ENCODE peak calls at places on chromosomes 2 and 18, in ten cellular contexts. One of them, this sample, is unnamed.
A peak's percentile ranks its signal among the peaks of the same experiment; 100 is the strongest.

GRCh38 chr2:108304975-108305374 is 16.3 kb downstream of the SULT1C2 start:
- DNase-seq in right cardiac atrium: no peak
- DNase-seq in tibial artery: no peak
- DNase-seq in breast epithelium: no peak
- DNase-seq in uterus: no peak
- DNase-seq in left ventricle myocardium inferior: no peak
- DNase-seq in CD4-positive, alpha-beta memory T cell: no peak
- DNase-seq in colonic mucosa: no peak
- DNase-seq in vagina: no peak
- DNase-seq in iPS DF 6.9: no peak
- DNase-seq in this sample: no peak

GRCh38 chr2:36951574-36951973 is 14.8 kb downstream of the STRN start:
- DNase-seq in right cardiac atrium: no peak
- DNase-seq in tibial artery: no peak
- DNase-seq in breast epithelium: no peak
- DNase-seq in uterus: no peak
- DNase-seq in left ventricle myocardium inferior: no peak
- DNase-seq in CD4-positive, alpha-beta memory T cell: no peak
- DNase-seq in colonic mucosa: no peak
- DNase-seq in vagina: no peak
- DNase-seq in iPS DF 6.9: no peak
- DNase-seq in this sample: no peak

GRCh38 chr2:58644992-58645391 is 403.9 kb upstream of the FANCL start:
- DNase-seq in right cardiac atrium: no peak
- DNase-seq in tibial artery: no peak
- DNase-seq in breast epithelium: no peak
- DNase-seq in uterus: no peak
- DNase-seq in left ventricle myocardium inferior: no peak
- DNase-seq in CD4-positive, alpha-beta memory T cell: no peak
- DNase-seq in colonic mucosa: no peak
- DNase-seq in vagina: no peak
- DNase-seq in iPS DF 6.9: no peak
- DNase-seq in this sample: no peak

GRCh38 chr2:174820361-174820760 is 56.1 kb upstream of the CHRNA1 start:
- DNase-seq in right cardiac atrium: no peak
- DNase-seq in tibial artery: no peak
- DNase-seq in breast epithelium: no peak
- DNase-seq in uterus: no peak
- DNase-seq in left ventricle myocardium inferior: no peak
- DNase-seq in CD4-positive, alpha-beta memory T cell: no peak
- DNase-seq in colonic mucosa: no peak
- DNase-seq in vagina: no peak
- DNase-seq in iPS DF 6.9: no peak
- DNase-seq in this sample: no peak

GRCh38 chr2:111884592-111884964 is 585 bp upstream of the ANAPC1 start:
- DNase-seq in right cardiac atrium: peak; percentile 33
- DNase-seq in tibial artery: no peak
- DNase-seq in breast epithelium: no peak
- DNase-seq in uterus: no peak
- DNase-seq in left ventricle myocardium inferior: no peak
- DNase-seq in CD4-positive, alpha-beta memory T cell: no peak
- DNase-seq in colonic mucosa: no peak
- DNase-seq in vagina: no peak
- DNase-seq in iPS DF 6.9: no peak
- DNase-seq in this sample: no peak

GRCh38 chr18:6994053-6994452 is 123.5 kb downstream of the LAMA1 start:
- DNase-seq in right cardiac atrium: no peak
- DNase-seq in tibial artery: no peak
- DNase-seq in breast epithelium: no peak
- DNase-seq in uterus: no peak
- DNase-seq in left ventricle myocardium inferior: no peak
- DNase-seq in CD4-positive, alpha-beta memory T cell: no peak
- DNase-seq in colonic mucosa: no peak
- DNase-seq in vagina: no peak
- DNase-seq in iPS DF 6.9: no peak
- DNase-seq in this sample: no peak

GRCh38 chr2:168565112-168565511 is 109.0 kb downstream of the CERS6 start:
- DNase-seq in right cardiac atrium: no peak
- DNase-seq in tibial artery: no peak
- DNase-seq in breast epithelium: no peak
- DNase-seq in uterus: no peak
- DNase-seq in left ventricle myocardium inferior: no peak
- DNase-seq in CD4-positive, alpha-beta memory T cell: no peak
- DNase-seq in colonic mucosa: no peak
- DNase-seq in vagina: no peak
- DNase-seq in iPS DF 6.9: no peak
- DNase-seq in this sample: no peak

GRCh38 chr18:59848002-59848401 is 51.8 kb upstream of the PMAIP1 start:
- DNase-seq in right cardiac atrium: no peak
- DNase-seq in tibial artery: no peak
- DNase-seq in breast epithelium: no peak
- DNase-seq in uterus: no peak
- DNase-seq in left ventricle myocardium inferior: no peak
- DNase-seq in CD4-positive, alpha-beta memory T cell: no peak
- DNase-seq in colonic mucosa: no peak
- DNase-seq in vagina: no peak
- DNase-seq in iPS DF 6.9: no peak
- DNase-seq in this sample: no peak

GRCh38 chr2:46067501-46068292 is 229.5 kb upstream of the EPAS1 start:
- DNase-seq in right cardiac atrium: no peak
- DNase-seq in tibial artery: no peak
- DNase-seq in breast epithelium: no peak
- DNase-seq in uterus: no peak
- DNase-seq in left ventricle myocardium inferior: no peak
- DNase-seq in CD4-positive, alpha-beta memory T cell: no peak
- DNase-seq in colonic mucosa: no peak
- DNase-seq in vagina: no peak
- DNase-seq in iPS DF 6.9: no peak
- DNase-seq in this sample: no peak

GRCh38 chr2:19351499-19351898 is 6.9 kb downstream of the OSR1 start:
- DNase-seq in right cardiac atrium: peak; percentile 61
- DNase-seq in tibial artery: no peak
- DNase-seq in breast epithelium: no peak
- DNase-seq in uterus: no peak
- DNase-seq in left ventricle myocardium inferior: no peak
- DNase-seq in CD4-positive, alpha-beta memory T cell: no peak
- DNase-seq in colonic mucosa: no peak
- DNase-seq in vagina: no peak
- DNase-seq in iPS DF 6.9: no peak
- DNase-seq in this sample: no peak

GRCh38 chr18:51405683-51406477 is 208.4 kb upstream of the MEX3C start:
- DNase-seq in right cardiac atrium: no peak
- DNase-seq in tibial artery: no peak
- DNase-seq in breast epithelium: no peak
- DNase-seq in uterus: no peak
- DNase-seq in left ventricle myocardium inferior: no peak
- DNase-seq in CD4-positive, alpha-beta memory T cell: no peak
- DNase-seq in colonic mucosa: no peak
- DNase-seq in vagina: no peak
- DNase-seq in iPS DF 6.9: no peak
- DNase-seq in this sample: no peak

GRCh38 chr2:237859533-237860272 is at the start of gene RAMP1:
- DNase-seq in right cardiac atrium: peak; percentile 57
- DNase-seq in tibial artery: no peak
- DNase-seq in breast epithelium: no peak
- DNase-seq in uterus: peak; percentile 50
- DNase-seq in left ventricle myocardium inferior: no peak
- DNase-seq in CD4-positive, alpha-beta memory T cell: no peak
- DNase-seq in colonic mucosa: no peak
- DNase-seq in vagina: no peak
- DNase-seq in iPS DF 6.9: no peak
- DNase-seq in this sample: no peak

GRCh38 chr18:13320891-13321425 is 102.4 kb downstream of the LDLRAD4 start:
- DNase-seq in right cardiac atrium: peak; percentile 52
- DNase-seq in tibial artery: no peak
- DNase-seq in breast epithelium: no peak
- DNase-seq in uterus: no peak
- DNase-seq in left ventricle myocardium inferior: no peak
- DNase-seq in CD4-positive, alpha-beta memory T cell: no peak
- DNase-seq in colonic mucosa: no peak
- DNase-seq in vagina: no peak
- DNase-seq in iPS DF 6.9: no peak
- DNase-seq in this sample: no peak

GRCh38 chr18:60266558-60266957 is 106.0 kb downstream of the MC4R start:
- DNase-seq in right cardiac atrium: no peak
- DNase-seq in tibial artery: no peak
- DNase-seq in breast epithelium: no peak
- DNase-seq in uterus: no peak
- DNase-seq in left ventricle myocardium inferior: no peak
- DNase-seq in CD4-positive, alpha-beta memory T cell: no peak
- DNase-seq in colonic mucosa: no peak
- DNase-seq in vagina: no peak
- DNase-seq in iPS DF 6.9: no peak
- DNase-seq in this sample: no peak

GRCh38 chr18:78622251-78622953 is 357.2 kb upstream of the SALL3 start:
- DNase-seq in right cardiac atrium: no peak
- DNase-seq in tibial artery: peak; percentile 10
- DNase-seq in breast epithelium: no peak
- DNase-seq in uterus: no peak
- DNase-seq in left ventricle myocardium inferior: no peak
- DNase-seq in CD4-positive, alpha-beta memory T cell: no peak
- DNase-seq in colonic mucosa: no peak
- DNase-seq in vagina: no peak
- DNase-seq in iPS DF 6.9: no peak
- DNase-seq in this sample: no peak
- H3K9me3 ChIP-seq in right cardiac atrium: no peaks in the 10 kb centered on the region
- H3K9me3 ChIP-seq in tibial artery: no peaks in the 10 kb centered on the region
- H3K9me3 ChIP-seq in breast epithelium: peaks cover 32% of the 10 kb centered on the region
- H3K9me3 ChIP-seq in uterus: no peaks in the 10 kb centered on the region
- H3K9me3 ChIP-seq in left ventricle myocardium inferior: peaks cover 5% of the 10 kb centered on the region
- H3K9me3 ChIP-seq in CD4-positive, alpha-beta memory T cell: no peaks in the 10 kb centered on the region
- H3K9me3 ChIP-seq in colonic mucosa: no peaks in the 10 kb centered on the region
- H3K9me3 ChIP-seq in vagina: no peaks in the 10 kb centered on the region
- H3K9me3 ChIP-seq in iPS DF 6.9: no peaks in the 10 kb centered on the region
- H3K9me3 ChIP-seq in this sample: no peaks in the 10 kb centered on the region

DNA sequence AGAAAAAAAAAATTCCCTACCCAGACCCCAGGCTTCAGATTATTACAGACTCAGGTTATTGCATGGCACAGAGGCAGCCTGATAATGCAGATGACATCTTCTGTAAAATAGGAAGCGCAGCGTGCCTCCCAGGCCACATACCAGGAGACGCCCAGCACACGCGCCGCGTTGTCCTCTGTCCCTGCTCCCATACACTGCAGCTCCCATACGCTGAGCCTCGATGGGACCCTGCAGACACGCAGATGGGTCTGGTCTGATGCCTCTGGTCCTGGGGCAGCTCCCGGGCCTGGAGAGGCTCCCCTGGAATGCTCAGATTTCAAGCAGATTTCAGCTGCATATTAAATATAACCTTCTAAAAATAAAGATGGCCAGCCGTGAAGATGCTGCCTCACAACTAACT is 496.2 kb upstream of the MYT1L start:
- DNase-seq in right cardiac atrium: no peak
- DNase-seq in tibial artery: no peak
- DNase-seq in breast epithelium: no peak
- DNase-seq in uterus: no peak
- DNase-seq in left ventricle myocardium inferior: no peak
- DNase-seq in CD4-positive, alpha-beta memory T cell: no peak
- DNase-seq in colonic mucosa: peak; percentile 3
- DNase-seq in vagina: no peak
- DNase-seq in iPS DF 6.9: no peak
- DNase-seq in this sample: no peak
- H3K9me3 ChIP-seq in right cardiac atrium: no peaks in the 10 kb centered on the region
- H3K9me3 ChIP-seq in tibial artery: no peaks in the 10 kb centered on the region
- H3K9me3 ChIP-seq in breast epithelium: no peaks in the 10 kb centered on the region
- H3K9me3 ChIP-seq in uterus: no peaks in the 10 kb centered on the region
- H3K9me3 ChIP-seq in left ventricle myocardium inferior: no peaks in the 10 kb centered on the region
- H3K9me3 ChIP-seq in CD4-positive, alpha-beta memory T cell: no peaks in the 10 kb centered on the region
- H3K9me3 ChIP-seq in colonic mucosa: no peaks in the 10 kb centered on the region
- H3K9me3 ChIP-seq in vagina: no peaks in the 10 kb centered on the region
- H3K9me3 ChIP-seq in iPS DF 6.9: no peaks in the 10 kb centered on the region
- H3K9me3 ChIP-seq in this sample: no peaks in the 10 kb centered on the region

GRCh38 chr2:228532233-228532632 is 350.7 kb upstream of the SPHKAP start:
- DNase-seq in right cardiac atrium: no peak
- DNase-seq in tibial artery: no peak
- DNase-seq in breast epithelium: no peak
- DNase-seq in uterus: no peak
- DNase-seq in left ventricle myocardium inferior: no peak
- DNase-seq in CD4-positive, alpha-beta memory T cell: no peak
- DNase-seq in colonic mucosa: no peak
- DNase-seq in vagina: no peak
- DNase-seq in iPS DF 6.9: no peak
- DNase-seq in this sample: no peak
- H3K9me3 ChIP-seq in right cardiac atrium: no peaks in the 10 kb centered on the region
- H3K9me3 ChIP-seq in tibial artery: peaks cover 3% of the 10 kb centered on the region
- H3K9me3 ChIP-seq in breast epithelium: peaks cover 29% of the 10 kb centered on the region
- H3K9me3 ChIP-seq in uterus: no peaks in the 10 kb centered on the region
- H3K9me3 ChIP-seq in left ventricle myocardium inferior: peaks cover 27% of the 10 kb centered on the region
- H3K9me3 ChIP-seq in CD4-positive, alpha-beta memory T cell: no peaks in the 10 kb centered on the region
- H3K9me3 ChIP-seq in colonic mucosa: no peaks in the 10 kb centered on the region
- H3K9me3 ChIP-seq in vagina: no peaks in the 10 kb centered on the region
- H3K9me3 ChIP-seq in iPS DF 6.9: no peaks in the 10 kb centered on the region
- H3K9me3 ChIP-seq in this sample: no peaks in the 10 kb centered on the region

GRCh38 chr2:95317665-95318425 is 20.7 kb downstream of the KCNIP3 start:
- DNase-seq in right cardiac atrium: peak; percentile 27
- DNase-seq in tibial artery: no peak
- DNase-seq in breast epithelium: no peak
- DNase-seq in uterus: no peak
- DNase-seq in left ventricle myocardium inferior: no peak
- DNase-seq in CD4-positive, alpha-beta memory T cell: no peak
- DNase-seq in colonic mucosa: no peak
- DNase-seq in vagina: no peak
- DNase-seq in iPS DF 6.9: no peak
- DNase-seq in this sample: no peak

GRCh38 chr2:95320986-95321767 is 24.0 kb downstream of the KCNIP3 start:
- DNase-seq in right cardiac atrium: peak; percentile 38
- DNase-seq in tibial artery: no peak
- DNase-seq in breast epithelium: no peak
- DNase-seq in uterus: no peak
- DNase-seq in left ventricle myocardium inferior: no peak
- DNase-seq in CD4-positive, alpha-beta memory T cell: no peak
- DNase-seq in colonic mucosa: no peak
- DNase-seq in vagina: no peak
- DNase-seq in iPS DF 6.9: no peak
- DNase-seq in this sample: no peak

GRCh38 chr2:95319481-95320343 is 22.6 kb downstream of the KCNIP3 start:
- DNase-seq in right cardiac atrium: peak; percentile 37
- DNase-seq in tibial artery: no peak
- DNase-seq in breast epithelium: no peak
- DNase-seq in uterus: no peak
- DNase-seq in left ventricle myocardium inferior: no peak
- DNase-seq in CD4-positive, alpha-beta memory T cell: no peak
- DNase-seq in colonic mucosa: no peak
- DNase-seq in vagina: no peak
- DNase-seq in iPS DF 6.9: no peak
- DNase-seq in this sample: no peak

GRCh38 chr2:95318431-95319220 is 21.5 kb downstream of the KCNIP3 start:
- DNase-seq in right cardiac atrium: peak; percentile 18
- DNase-seq in tibial artery: no peak
- DNase-seq in breast epithelium: no peak
- DNase-seq in uterus: no peak
- DNase-seq in left ventricle myocardium inferior: no peak
- DNase-seq in CD4-positive, alpha-beta memory T cell: no peak
- DNase-seq in colonic mucosa: no peak
- DNase-seq in vagina: no peak
- DNase-seq in iPS DF 6.9: no peak
- DNase-seq in this sample: no peak

DNA sequence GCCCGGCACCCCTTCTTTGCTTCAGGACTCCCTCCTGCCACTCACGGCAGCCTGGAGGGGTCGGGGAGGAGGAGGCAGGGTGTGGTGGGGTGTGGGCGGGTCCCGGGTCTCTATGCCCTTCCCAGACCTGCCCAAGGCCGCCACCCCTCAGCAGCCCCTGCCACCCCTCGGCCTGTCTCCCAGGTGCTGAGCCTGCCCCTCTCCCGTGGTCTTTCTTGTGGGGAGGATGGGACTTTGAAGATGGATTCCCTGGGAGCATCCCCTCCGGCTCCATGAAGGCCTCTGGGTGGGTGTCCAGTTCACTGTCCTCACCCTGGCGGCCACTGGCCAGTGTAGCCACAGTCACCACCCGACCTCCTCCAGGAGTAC is 23.2 kb downstream of the KCNIP3 start:
- DNase-seq in right cardiac atrium: peak; percentile 52
- DNase-seq in tibial artery: no peak
- DNase-seq in breast epithelium: no peak
- DNase-seq in uterus: no peak
- DNase-seq in left ventricle myocardium inferior: no peak
- DNase-seq in CD4-positive, alpha-beta memory T cell: no peak
- DNase-seq in colonic mucosa: no peak
- DNase-seq in vagina: no peak
- DNase-seq in iPS DF 6.9: no peak
- DNase-seq in this sample: no peak
- H3K9me3 ChIP-seq in right cardiac atrium: no peaks in the 10 kb centered on the region
- H3K9me3 ChIP-seq in tibial artery: no peaks in the 10 kb centered on the region
- H3K9me3 ChIP-seq in breast epithelium: no peaks in the 10 kb centered on the region
- H3K9me3 ChIP-seq in uterus: no peaks in the 10 kb centered on the region
- H3K9me3 ChIP-seq in left ventricle myocardium inferior: no peaks in the 10 kb centered on the region
- H3K9me3 ChIP-seq in CD4-positive, alpha-beta memory T cell: no peaks in the 10 kb centered on the region
- H3K9me3 ChIP-seq in colonic mucosa: no peaks in the 10 kb centered on the region
- H3K9me3 ChIP-seq in vagina: no peaks in the 10 kb centered on the region
- H3K9me3 ChIP-seq in iPS DF 6.9: no peaks in the 10 kb centered on the region
- H3K9me3 ChIP-seq in this sample: no peaks in the 10 kb centered on the region

This sample was measured in T-helper 17 cell.